ENCODE peak calls at places on chromosomes 6 and 20, in four cellular contexts. N is lung; C is activated naive CD8-positive, alpha-beta T cell treated with anti-CD3 and anti-CD28 coated beads, Interleukin-2, amount 50 U/mL, for 24 hours; A is IMR-90. Q is an unnamed sample.

GRCh38 chr6:159609813-159610212 is 83.2 kb downstream of the SOD2 start:
- ATAC-seq in N (no peak), C (no peak), A (no peak), Q (no peak)

GRCh38 chr6:16258709-16259075 is 20.3 kb downstream of the GMPR start:
- ATAC-seq in N (no peak), C (no peak), A (peak), Q (no peak)

GRCh38 chr6:82166493-82166892 is 81.1 kb downstream of the IBTK start:
- ATAC-seq in N (no peak), C (no peak), A (no peak), Q (no peak)

GRCh38 chr6:135314543-135314942 is 133.4 kb downstream of the MYB start:
- ATAC-seq in N (no peak), C (no peak), A (no peak), Q (no peak)

GRCh38 chr6:33076406-33076934 is 680 bp downstream of the HLA-DPB1 start:
- ATAC-seq in N (no peak), C (no peak), A (no peak), Q (no peak)

GRCh38 chr6:26183237-26183580 is 96.0 kb downstream of the HFE start:
- ATAC-seq in N (no peak), C (no peak), A (peak), Q (peak)

GRCh38 chr20:19838981-19839576 is 81.0 kb downstream of the RIN2 start:
- ATAC-seq in N (no peak), C (no peak), A (no peak), Q (no peak)

GRCh38 chr6:10033223-10033829 is 381.5 kb downstream of the TFAP2A start:
- ATAC-seq in N (no peak), C (no peak), A (peak), Q (no peak)

GRCh38 chr20:9417665-9418064 is 96.7 kb upstream of the LAMP5 start:
- ATAC-seq in N (no peak), C (no peak), A (peak), Q (peak)

GRCh38 chr20:32368930-32369329 is 10.8 kb downstream of the ASXL1 start:
- ATAC-seq in N (no peak), C (no peak), A (peak), Q (no peak)

GRCh38 chr6:56370127-56370540 is 122.8 kb upstream of the COL21A1 start:
- ATAC-seq in N (no peak), C (no peak), A (no peak), Q (no peak)

GRCh38 chr20:38159949-38160756 is 4.9 kb downstream of the TGM2 start:
- ATAC-seq in N (no peak), C (no peak), A (no peak), Q (no peak)

GRCh38 chr6:52931351-52931750 is 21.9 kb upstream of the GSTA3 start:
- ATAC-seq in N (peak), C (no peak), A (no peak), Q (no peak)